ENCODE peak calls at places on chromosome 14, in four cellular contexts. K, O, I and L are unnamed samples.

GRCh38 chr14:88026890-88027289 is 22.0 kb downstream of the GPR65 start:
- DNase-seq in O (no peak), I (no peak), K (no peak), L (no peak)

GRCh38 chr14:100552524-100553125 is 34.6 kb downstream of the BEGAIN start:
- DNase-seq in K (no peak), O (peak; percentile 20), I (no peak), L (peak; percentile 80)

GRCh38 chr14:103549361-103550311 is 12.8 kb downstream of the BAG5 start:
- DNase-seq in K (peak; percentile 53), I (no peak), O (no peak), L (no peak)

GRCh38 chr14:35346738-35347322 is 54.6 kb downstream of the PSMA6 start:
- DNase-seq in I (no peak), K (no peak), O (no peak), L (no peak)

GRCh38 chr14:65333926-65334687 is 78.4 kb upstream of the FUT8 start:
- DNase-seq in K (no peak), O (no peak), I (peak; percentile 90), L (no peak)

GRCh38 chr14:76705214-76705613 is 56.1 kb upstream of the VASH1 start:
- DNase-seq in O (no peak), K (no peak), I (no peak), L (no peak)

GRCh38 chr14:95943699-95944098 is 67.1 kb downstream of the TUNAR start:
- DNase-seq in I (no peak), K (no peak), O (peak; percentile 13), L (peak; percentile 43)

GRCh38 chr14:73753887-73754880 is 40.0 kb upstream of the PNMA1 start:
- DNase-seq in O (no peak), I (peak; percentile 81), K (peak; percentile 79), L (no peak)

GRCh38 chr14:68043752-68044151 is 224.2 kb downstream of the RAD51B start:
- DNase-seq in I (no peak), O (no peak), K (no peak), L (peak; percentile 22)

GRCh38 chr14:91947196-91948184 is at the start of gene FBLN5:
- DNase-seq in K (peak; percentile 83), I (peak; percentile 88), O (peak; percentile 3), L (peak; percentile 46)

GRCh38 chr14:67733609-67734008 is 31.9 kb downstream of the RDH12 start:
- DNase-seq in I (peak; percentile 13), O (no peak), K (no peak), L (no peak)

GRCh38 chr14:22147716-22148115 is 441.3 kb downstream of the DAD1 start:
- DNase-seq in I (no peak), O (no peak), K (no peak), L (no peak)

GRCh38 chr14:68525516-68525915 is 267.4 kb downstream of the ZFP36L1 start:
- DNase-seq in I (no peak), K (no peak), O (no peak), L (no peak)

GRCh38 chr14:69547701-69548348 is 26.8 kb downstream of the CCDC177 start:
- DNase-seq in O (peak; percentile 67), I (no peak), K (no peak), L (peak; percentile 79)

GRCh38 chr14:71373773-71374172 is 466.5 kb downstream of the PCNX1 start:
- DNase-seq in O (no peak), K (no peak), I (no peak), L (peak; percentile 16)

GRCh38 chr14:88210426-88210825 is 112.6 kb downstream of the KCNK10 start:
- DNase-seq in K (no peak), I (no peak), O (no peak), L (no peak)

GRCh38 chr14:89933002-89933401 is 21.5 kb downstream of the EFCAB11 start:
- DNase-seq in K (no peak), I (no peak), O (peak; percentile 32), L (peak; percentile 98)

GRCh38 chr14:92685784-92686355 is 62.6 kb downstream of the LGMN start:
- DNase-seq in K (peak; percentile 40), I (no peak), O (no peak), L (no peak)

GRCh38 chr14:37081220-37081619 is 91.2 kb downstream of the SLC25A21 start:
- DNase-seq in O (no peak), I (no peak), K (no peak), L (no peak)

GRCh38 chr14:98705826-98706225 is 566.2 kb downstream of the BCL11B start:
- DNase-seq in O (no peak), I (no peak), K (no peak), L (no peak)

GRCh38 chr14:30382221-30382620 is 176.7 kb upstream of the G2E3 start:
- DNase-seq in O (no peak), I (no peak), K (no peak), L (no peak)

GRCh38 chr14:68247867-68248266 is 428.3 kb downstream of the RAD51B start:
- DNase-seq in K (no peak), O (no peak), I (peak; percentile 92), L (no peak)

GRCh38 chr14:23159516-23159915 is 23.9 kb downstream of the SLC7A8 start:
- DNase-seq in I (peak; percentile 17), K (no peak), O (no peak), L (no peak)